ENCODE peak calls at places on chromosomes 5 and 9, in four cellular contexts. H is K562, J is HepG2, W is GM12878. Q is an unnamed sample.

GRCh38 chr9:134738869-134739659 is 97.5 kb downstream of the COL5A1 start:
- DNase-seq in J (peak), W (no peak), H (peak), Q (peak)

GRCh38 chr9:130028493-130029222 is 14.3 kb downstream of the FNBP1 start:
- DNase-seq in W (no peak), J (peak), H (no peak), Q (no peak)

GRCh38 chr5:141646026-141646425 is 5.2 kb downstream of the FCHSD1 start:
- DNase-seq in H (no peak), J (no peak), W (no peak), Q (no peak)

GRCh38 chr9:109908459-109909390 is 128.7 kb downstream of the PALM2AKAP2 start:
- DNase-seq in J (no peak), W (no peak), H (no peak), Q (no peak)

GRCh38 chr5:75367401-75367800 is 30.4 kb downstream of the HMGCR start:
- DNase-seq in J (no peak), W (no peak), H (no peak), Q (no peak)

GRCh38 chr5:38780950-38781349 is 64.9 kb upstream of the OSMR start:
- DNase-seq in W (no peak), H (no peak), J (no peak), Q (no peak)

GRCh38 chr9:91379461-91379860 is 17.7 kb upstream of the AUH start:
- DNase-seq in H (no peak), J (no peak), W (no peak), Q (no peak)

GRCh38 chr9:132144708-132145365 is 17.0 kb upstream of the NTNG2 start:
- DNase-seq in H (no peak), W (no peak), J (no peak), Q (no peak)

GRCh38 chr9:81878530-81878929 is 49.7 kb upstream of the SPATA31D4 start:
- DNase-seq in J (no peak), H (no peak), W (no peak), Q (no peak)

GRCh38 chr5:108681079-108681921 is 66.4 kb upstream of the FER start:
- DNase-seq in H (peak), W (peak), J (peak), Q (peak)

GRCh38 chr5:31232273-31232888 is 38.9 kb downstream of the CDH6 start:
- DNase-seq in H (peak), W (no peak), J (peak), Q (peak)

GRCh38 chr5:139457653-139458306 is 4.8 kb downstream of the ECSCR start:
- DNase-seq in W (no peak), J (no peak), H (no peak), Q (no peak)

GRCh38 chr9:81575976-81576375 is 113.4 kb downstream of the TLE1 start:
- DNase-seq in J (no peak), H (no peak), W (no peak), Q (no peak)

GRCh38 chr5:606061-606460 is 6.1 kb upstream of the CEP72 start:
- DNase-seq in W (no peak), H (no peak), J (no peak), Q (no peak)

GRCh38 chr9:98552306-98552705 is 156.4 kb downstream of the GABBR2 start:
- DNase-seq in J (no peak), H (no peak), W (no peak), Q (no peak)

GRCh38 chr9:16593746-16594145 is 276.7 kb downstream of the BNC2 start:
- DNase-seq in H (no peak), J (no peak), W (no peak), Q (no peak)

GRCh38 chr5:147805030-147805454 is 22.5 kb upstream of the JAKMIP2 start:
- DNase-seq in H (no peak), W (no peak), J (no peak), Q (no peak)

GRCh38 chr5:18881615-18882014 is 1106.4 kb downstream of the CDH18 start:
- DNase-seq in J (no peak), H (no peak), W (no peak), Q (no peak)

GRCh38 chr5:125424374-125424773 is 677.9 kb upstream of the ZNF608 start:
- DNase-seq in W (no peak), H (no peak), J (no peak), Q (no peak)

GRCh38 chr5:125424851-125425250 is 678.4 kb upstream of the ZNF608 start:
- DNase-seq in J (no peak), W (no peak), H (no peak), Q (no peak)

DNA sequence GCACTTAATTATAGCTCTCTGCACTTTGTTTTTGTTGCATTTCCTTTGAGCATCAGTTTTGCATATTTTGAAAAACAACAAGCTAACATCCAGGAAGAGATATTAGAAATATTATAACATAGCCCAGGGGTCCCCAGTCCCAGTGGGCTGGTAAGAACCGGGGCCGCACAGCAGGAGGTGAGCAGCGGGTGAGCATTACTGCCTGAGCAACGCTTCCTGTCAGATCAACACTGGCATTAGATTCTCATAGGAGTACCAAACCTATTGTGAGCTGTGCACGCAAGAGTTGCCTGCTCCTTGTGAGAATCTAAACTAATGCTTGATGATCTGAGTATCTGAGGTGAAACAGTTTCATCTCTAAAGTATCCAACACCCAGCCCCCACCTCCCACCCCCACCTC is 675.9 kb upstream of the ZNF608 start:
- DNase-seq in H (no peak), J (no peak), W (no peak), Q (no peak)
- TF ChIP-seq TARDBP in H (no peak), J (no peak), W (no peak), Q (no peak)

GRCh38 chr5:81854915-81855314 is 104.0 kb upstream of the SSBP2 start:
- DNase-seq in W (no peak), H (no peak), J (no peak), Q (no peak)
- TF ChIP-seq TARDBP in W (no peak), H (no peak), J (no peak), Q (no peak)

GRCh38 chr9:118268046-118268445 is 563.8 kb downstream of the TLR4 start:
- DNase-seq in H (no peak), W (no peak), J (no peak), Q (no peak)

DNA sequence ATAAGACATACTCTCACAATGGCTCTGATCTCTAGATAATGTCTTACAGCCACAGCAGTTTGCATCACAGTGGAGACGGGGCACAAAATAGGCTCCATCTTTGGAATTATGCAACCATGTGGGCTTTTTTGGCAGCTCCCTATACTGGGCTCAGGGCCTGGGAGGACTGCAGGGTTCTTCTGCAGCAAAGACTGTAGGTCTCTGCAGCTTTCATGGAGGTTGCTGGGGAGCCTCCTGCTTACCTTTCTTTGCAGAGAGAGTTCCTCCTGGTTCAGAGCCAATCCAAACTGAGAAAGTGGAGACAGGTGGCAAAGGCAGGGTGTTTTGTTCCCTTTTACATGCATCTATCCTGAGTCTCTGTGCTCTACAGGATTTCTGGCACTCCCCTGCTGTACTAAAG is 558.0 kb downstream of the TLR4 start:
- DNase-seq in H (no peak), W (no peak), J (no peak), Q (no peak)
- TF ChIP-seq TARDBP in H (no peak), W (no peak), J (no peak), Q (no peak)

DNA sequence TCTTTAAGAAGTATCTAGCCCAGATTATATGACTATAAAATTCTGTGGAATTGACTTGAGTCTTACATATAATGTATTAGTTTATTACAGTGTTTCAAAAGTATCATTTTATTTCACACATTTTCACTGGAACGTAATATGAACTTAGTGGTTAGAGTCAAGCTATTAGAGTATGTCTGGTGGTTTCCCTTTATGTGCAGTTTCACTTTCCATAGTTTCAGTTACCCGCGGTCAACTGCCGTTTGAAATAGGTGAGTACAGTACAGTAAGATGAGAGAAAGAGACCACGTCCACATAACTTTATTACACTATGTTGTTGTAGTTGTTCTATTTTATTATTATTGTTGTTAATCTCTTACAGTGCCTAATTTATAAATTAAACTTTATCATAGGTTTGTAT is 50.5 kb downstream of the COMMD10 start:
- DNase-seq in W (peak), H (no peak), J (no peak), Q (no peak)
- TF ChIP-seq TARDBP in W (no peak), H (no peak), J (no peak), Q (no peak)

DNA sequence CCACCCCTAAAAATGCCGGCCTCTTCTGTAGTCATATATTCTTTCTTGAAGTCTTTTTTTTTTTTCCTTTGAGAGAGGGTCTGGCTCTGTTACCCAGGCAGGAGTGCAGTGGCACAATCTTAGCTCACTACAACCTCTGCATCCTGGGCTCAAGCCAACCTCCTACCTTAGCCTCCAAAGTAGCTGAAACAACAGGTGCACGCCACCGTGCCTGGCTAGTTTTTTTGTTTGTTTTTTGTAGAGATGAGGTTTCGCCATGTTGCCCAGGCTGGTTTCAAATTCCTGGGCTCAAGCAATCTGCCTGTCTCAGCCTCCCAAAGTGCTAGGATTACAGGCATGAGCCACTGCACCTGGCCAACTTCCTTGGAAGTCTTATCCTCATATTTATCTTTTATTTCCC is 19.1 kb downstream of the SREK1IP1 start:
- DNase-seq in W (no peak), J (no peak), H (no peak), Q (no peak)
- TF ChIP-seq TARDBP in W (no peak), J (no peak), H (no peak), Q (no peak)

DNA sequence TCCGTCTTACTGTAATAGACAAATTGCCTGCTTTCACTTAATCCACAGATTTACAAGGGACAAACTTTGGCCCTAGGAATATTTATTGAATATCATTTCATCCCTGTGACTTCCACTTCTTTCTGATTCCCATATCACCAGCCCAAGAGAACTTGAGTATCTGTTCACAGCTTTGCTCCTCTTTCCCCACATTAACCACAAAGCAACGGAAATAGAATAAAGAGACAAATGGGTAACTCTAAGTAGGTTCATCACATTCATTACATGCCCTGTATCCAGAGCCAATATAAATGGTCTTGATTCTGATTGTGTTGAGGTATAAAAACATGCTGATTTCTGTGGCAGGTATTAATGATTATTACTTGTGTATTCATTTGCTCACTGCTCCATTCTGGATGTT is 41.9 kb downstream of the TMEM252 start:
- DNase-seq in J (no peak), H (no peak), W (no peak), Q (no peak)
- TF ChIP-seq TARDBP in J (no peak), H (no peak), W (no peak), Q (no peak)

DNA sequence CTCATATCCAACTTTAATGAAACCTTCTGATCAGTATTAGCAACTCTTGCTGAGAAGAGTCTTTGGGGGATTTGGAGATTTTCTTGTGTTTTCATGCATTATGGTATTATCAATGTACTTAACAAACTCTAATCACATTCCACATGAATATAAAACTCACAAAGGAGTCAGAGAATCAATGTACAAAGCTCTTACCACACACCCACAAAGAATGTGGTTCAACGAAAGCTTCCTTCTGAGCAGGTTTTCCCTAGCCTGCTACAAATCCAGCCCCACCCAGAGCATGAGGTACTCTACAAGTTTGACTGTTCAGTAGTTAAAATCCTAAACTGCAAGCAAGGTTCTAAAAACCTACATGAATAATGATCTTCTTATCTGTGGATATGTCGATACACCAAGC is 210.1 kb downstream of the TARS1 start:
- DNase-seq in H (no peak), J (no peak), W (no peak), Q (no peak)
- TF ChIP-seq TARDBP in H (no peak), J (no peak), W (no peak), Q (no peak)

DNA sequence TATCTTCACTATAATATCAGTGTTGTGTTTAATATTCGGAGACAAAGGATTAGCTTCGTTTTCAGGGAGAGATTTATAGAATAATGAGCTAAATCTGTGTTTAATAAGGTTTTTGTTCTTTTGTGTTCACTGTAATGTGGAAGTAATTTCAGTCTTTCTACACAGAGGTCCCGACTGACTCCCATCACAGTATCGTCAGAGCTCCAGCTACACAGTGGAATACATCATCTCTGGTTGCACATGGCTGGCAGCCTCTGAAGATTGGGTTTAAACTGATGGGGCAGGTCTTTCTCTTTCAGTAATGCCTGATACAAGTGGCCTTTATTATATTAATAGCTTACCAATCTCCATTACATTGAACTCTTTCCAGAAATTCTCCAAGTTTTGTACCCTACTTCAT is 736.7 kb upstream of the RIOK2 start:
- DNase-seq in W (no peak), H (no peak), J (no peak), Q (no peak)
- TF ChIP-seq TARDBP in W (no peak), H (no peak), J (no peak), Q (no peak)

GRCh38 chr5:5141011-5141599 is 975 bp downstream of the ADAMTS16 start:
- DNase-seq in H (no peak), J (no peak), W (no peak), Q (no peak)

GRCh38 chr5:5140051-5141010 is at the start of gene ADAMTS16:
- DNase-seq in H (no peak), W (no peak), J (no peak), Q (no peak)

GRCh38 chr5:5141625-5142527 is 1.7 kb downstream of the ADAMTS16 start:
- DNase-seq in J (peak), H (peak), W (no peak), Q (peak)

GRCh38 chr5:5135957-5136676 is 4.0 kb upstream of the ADAMTS16 start:
- DNase-seq in W (no peak), H (no peak), J (peak), Q (no peak)

DNA sequence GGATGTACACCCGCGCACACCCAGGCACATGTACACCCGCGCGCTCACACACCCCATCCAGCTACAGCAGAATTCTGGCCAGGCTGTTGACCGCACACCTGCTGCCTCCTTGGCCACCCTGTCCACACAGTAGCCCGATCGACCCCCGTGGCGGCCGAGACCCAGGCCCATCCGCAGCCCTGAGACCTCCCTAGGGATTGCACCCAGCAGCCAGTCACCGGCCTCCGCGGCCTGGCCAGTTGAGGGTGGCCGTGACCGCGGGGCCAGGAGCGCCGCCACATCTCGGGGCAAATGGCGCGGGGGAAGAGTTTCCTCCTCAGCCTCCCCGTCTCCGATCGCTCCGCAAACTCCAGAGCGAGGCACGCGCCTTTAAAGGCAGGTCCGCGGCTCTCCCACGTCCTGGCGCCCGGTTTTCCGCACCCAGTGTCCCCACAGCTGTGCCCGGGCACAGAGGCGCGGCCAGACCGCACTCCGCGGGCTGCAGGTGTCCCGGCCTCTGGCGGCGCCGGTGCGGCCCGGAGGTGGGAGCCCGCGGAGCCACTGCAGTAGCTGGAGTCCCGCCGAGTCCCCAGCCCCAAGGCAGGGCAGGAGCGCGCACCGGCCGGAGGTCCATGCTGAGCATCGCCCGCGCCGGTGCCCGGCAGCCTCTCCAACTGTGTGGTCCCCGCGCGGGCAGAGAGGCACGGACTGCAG is 626 bp upstream of the ADAMTS16 start:
- DNase-seq in W (no peak), H (no peak), J (no peak), Q (no peak)
- TF ChIP-seq TARDBP in W (no peak), H (no peak), J (no peak), Q (no peak)

DNA sequence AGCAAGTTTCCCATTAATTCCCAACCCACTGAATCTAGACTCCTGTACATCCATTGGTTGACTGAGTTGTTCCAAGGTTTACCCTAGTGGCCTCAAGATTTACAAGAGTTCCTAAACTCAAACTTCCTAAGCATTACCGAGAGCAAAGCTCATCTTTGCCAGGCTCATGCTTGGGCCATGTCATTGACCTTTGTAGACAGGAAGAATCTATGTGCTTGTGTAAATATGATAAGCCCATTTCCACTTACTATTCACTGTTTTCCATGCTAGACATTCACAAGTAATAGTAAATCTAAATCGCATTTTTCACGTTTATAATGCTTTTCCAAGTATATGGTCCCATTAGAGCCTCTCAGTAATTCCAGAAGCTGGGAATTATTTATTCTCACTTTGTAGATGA is 534.5 kb upstream of the CLINT1 start:
- DNase-seq in H (no peak), W (no peak), J (no peak), Q (no peak)
- TF ChIP-seq TARDBP in H (no peak), W (no peak), J (no peak), Q (no peak)